ENCODE peak calls at places on chromosomes 6 and 20, in eight cellular contexts. H is NCI-H2171 treated with DMSO at 0.1 percent for 48 hours; E is endodermal cell; C is stimulated activated CD4-positive, alpha-beta T cell treated with anti-CD3 and anti-CD28 coated beads, Interleukin-1b, Interleukin-23, amount 100 ng/mL, for 24 hours; Z is HFFc6; Y is fibroblast of the aortic adventitia; J is endothelial cell; P is hepatocyte. D is an unnamed sample.

GRCh38 chr6:70312165-70312564 is 9.3 kb upstream of the COL9A1 start:
- DNase-seq in H (no peak), E (no peak), C (no peak), Z (peak), Y (peak), J (no peak), P (no peak), D (no peak)

GRCh38 chr20:62515826-62516225 is 40.0 kb upstream of the GATA5 start:
- DNase-seq in H (no peak), E (no peak), C (no peak), Z (no peak), Y (no peak), J (no peak), P (no peak), D (no peak)

GRCh38 chr20:4512891-4513550 is 208.7 kb upstream of the PRND start:
- DNase-seq in H (no peak), E (no peak), C (no peak), Z (peak), Y (peak), J (no peak), P (peak), D (no peak)

GRCh38 chr6:128437685-128438084 is 82.7 kb downstream of the PTPRK start:
- DNase-seq in H (no peak), E (no peak), C (no peak), Z (no peak), Y (no peak), J (no peak), P (no peak), D (no peak)

GRCh38 chr20:41609476-41609875 is 8.7 kb downstream of the CHD6 start:
- DNase-seq in H (no peak), E (no peak), C (no peak), Z (no peak), Y (no peak), J (no peak), P (no peak), D (no peak)

GRCh38 chr6:19705606-19706005 is 131.6 kb upstream of the ID4 start:
- DNase-seq in H (no peak), E (no peak), C (no peak), Z (no peak), Y (no peak), J (no peak), P (no peak), D (no peak)

GRCh38 chr20:44166477-44166876 is 20.5 kb downstream of the JPH2 start:
- DNase-seq in H (no peak), E (no peak), C (no peak), Z (peak), Y (peak), J (no peak), P (no peak), D (no peak)

GRCh38 chr20:38127011-38127621 is 38.0 kb downstream of the TGM2 start:
- DNase-seq in H (peak), E (peak), C (no peak), Z (peak), Y (peak), J (no peak), P (peak), D (no peak)

GRCh38 chr6:19988555-19988954 is 151.4 kb downstream of the ID4 start:
- DNase-seq in H (no peak), E (no peak), C (no peak), Z (no peak), Y (peak), J (peak), P (peak), D (no peak)

GRCh38 chr6:161796726-161797125 is 522.9 kb upstream of the AGPAT4 start:
- DNase-seq in H (no peak), E (no peak), C (no peak), Z (no peak), Y (no peak), J (no peak), P (no peak), D (no peak)

GRCh38 chr6:128363020-128363419 is 157.4 kb downstream of the PTPRK start:
- DNase-seq in H (no peak), E (no peak), C (no peak), Z (no peak), Y (no peak), J (no peak), P (no peak), D (no peak)

GRCh38 chr6:33418690-33419291 is 884 bp upstream of the CUTA start:
- DNase-seq in H (no peak), E (no peak), C (no peak), Z (no peak), Y (no peak), J (no peak), P (no peak), D (no peak)

GRCh38 chr6:56516003-56516402 is 126.7 kb downstream of the DST start:
- DNase-seq in H (no peak), E (no peak), C (no peak), Z (no peak), Y (no peak), J (no peak), P (no peak), D (no peak)

GRCh38 chr6:33621396-33622388 is 570 bp downstream of the ITPR3 start:
- DNase-seq in H (peak), E (peak), C (no peak), Z (no peak), Y (peak), J (no peak), P (peak), D (no peak)

GRCh38 chr6:39342692-39343460 is 20.4 kb upstream of the KCNK16 start:
- DNase-seq in H (no peak), E (no peak), C (no peak), Z (no peak), Y (no peak), J (no peak), P (no peak), D (no peak)

GRCh38 chr6:106064103-106064502 is 22.0 kb upstream of the PRDM1 start:
- DNase-seq in H (no peak), E (no peak), C (no peak), Z (no peak), Y (peak), J (no peak), P (no peak), D (no peak)

GRCh38 chr6:21808551-21809181 is 215.1 kb downstream of the SOX4 start:
- DNase-seq in H (no peak), E (no peak), C (no peak), Z (no peak), Y (peak), J (no peak), P (peak), D (no peak)

GRCh38 chr6:4667591-4667990 is 108.6 kb upstream of the CDYL start:
- DNase-seq in H (no peak), E (no peak), C (no peak), Z (no peak), Y (no peak), J (no peak), P (no peak), D (no peak)

GRCh38 chr6:13400772-13401171 is 72.4 kb upstream of the TBC1D7 start:
- DNase-seq in H (no peak), E (peak), C (no peak), Z (no peak), Y (no peak), J (no peak), P (no peak), D (no peak)

GRCh38 chr20:38843346-38843745 is 37.8 kb downstream of the PPP1R16B start:
- DNase-seq in H (no peak), E (no peak), C (peak), Z (no peak), Y (no peak), J (no peak), P (no peak), D (no peak)

GRCh38 chr6:3390698-3391097 is 66.2 kb downstream of the SLC22A23 start:
- DNase-seq in H (no peak), E (no peak), C (no peak), Z (peak), Y (peak), J (no peak), P (no peak), D (no peak)

GRCh38 chr6:33248643-33248931 is 23.1 kb downstream of the VPS52 start:
- DNase-seq in H (peak), E (no peak), C (no peak), Z (peak), Y (no peak), J (no peak), P (no peak), D (no peak)